ENCODE peak calls at places on chromosomes 4 and X, in nine cellular contexts. One of them, this sample, is unnamed.
A peak's percentile ranks its signal among the peaks of the same experiment; 100 is the strongest.

GRCh38 chrX:123590842-123591491 is 141.9 kb downstream of the THOC2 start:
- DNase-seq in anterior cingulate cortex: no peak
- DNase-seq in chondrocyte: no peak
- DNase-seq in GM12865: peak; percentile 43
- DNase-seq in MCF 10A: peak; percentile 45
- DNase-seq in stimulated activated CD4-positive, alpha-beta T cell treated with anti-CD3 and anti-CD28 coated beads, TNF-alpha, amount 100 ng/mL, for 1 hour: no peak
- DNase-seq in globus pallidus: no peak
- DNase-seq in endothelial cell: no peak
- DNase-seq in cardiac muscle cell: no peak
- DNase-seq in this sample: no peak

GRCh38 chrX:119481218-119481875 is 13.1 kb downstream of the SLC25A5 start:
- DNase-seq in anterior cingulate cortex: no peak
- DNase-seq in chondrocyte: no peak
- DNase-seq in GM12865: no peak
- DNase-seq in MCF 10A: no peak
- DNase-seq in stimulated activated CD4-positive, alpha-beta T cell treated with anti-CD3 and anti-CD28 coated beads, TNF-alpha, amount 100 ng/mL, for 1 hour: no peak
- DNase-seq in globus pallidus: no peak
- DNase-seq in endothelial cell: no peak
- DNase-seq in cardiac muscle cell: no peak
- DNase-seq in this sample: no peak

GRCh38 chr4:13483142-13484044 is 747 bp downstream of the RAB28 start:
- DNase-seq in anterior cingulate cortex: peak; percentile 63
- DNase-seq in chondrocyte: no peak
- DNase-seq in GM12865: peak; percentile 33
- DNase-seq in MCF 10A: peak; percentile 63
- DNase-seq in stimulated activated CD4-positive, alpha-beta T cell treated with anti-CD3 and anti-CD28 coated beads, TNF-alpha, amount 100 ng/mL, for 1 hour: peak; percentile 2
- DNase-seq in globus pallidus: peak; percentile 55
- DNase-seq in endothelial cell: peak; percentile 51
- DNase-seq in cardiac muscle cell: peak; percentile 81
- DNase-seq in this sample: no peak

GRCh38 chr4:176360446-176360845 is 40.7 kb downstream of the SPCS3 start:
- DNase-seq in anterior cingulate cortex: no peak
- DNase-seq in chondrocyte: no peak
- DNase-seq in GM12865: no peak
- DNase-seq in MCF 10A: no peak
- DNase-seq in stimulated activated CD4-positive, alpha-beta T cell treated with anti-CD3 and anti-CD28 coated beads, TNF-alpha, amount 100 ng/mL, for 1 hour: no peak
- DNase-seq in globus pallidus: no peak
- DNase-seq in endothelial cell: no peak
- DNase-seq in cardiac muscle cell: no peak
- DNase-seq in this sample: no peak

GRCh38 chrX:72121381-72121780 is 10.3 kb downstream of the RTL5 start:
- DNase-seq in anterior cingulate cortex: no peak
- DNase-seq in chondrocyte: no peak
- DNase-seq in GM12865: peak; percentile 42
- DNase-seq in MCF 10A: peak; percentile 74
- DNase-seq in stimulated activated CD4-positive, alpha-beta T cell treated with anti-CD3 and anti-CD28 coated beads, TNF-alpha, amount 100 ng/mL, for 1 hour: no peak
- DNase-seq in globus pallidus: peak; percentile 38
- DNase-seq in endothelial cell: no peak
- DNase-seq in cardiac muscle cell: no peak
- DNase-seq in this sample: no peak

GRCh38 chr4:188130355-188130754 is 8.9 kb upstream of the TRIML1 start:
- DNase-seq in anterior cingulate cortex: no peak
- DNase-seq in chondrocyte: no peak
- DNase-seq in GM12865: no peak
- DNase-seq in MCF 10A: no peak
- DNase-seq in stimulated activated CD4-positive, alpha-beta T cell treated with anti-CD3 and anti-CD28 coated beads, TNF-alpha, amount 100 ng/mL, for 1 hour: no peak
- DNase-seq in globus pallidus: peak; percentile 12
- DNase-seq in endothelial cell: no peak
- DNase-seq in cardiac muscle cell: no peak
- DNase-seq in this sample: no peak

GRCh38 chrX:103240155-103240554 is 14.8 kb downstream of the TCEAL8 start:
- DNase-seq in anterior cingulate cortex: no peak
- DNase-seq in chondrocyte: no peak
- DNase-seq in GM12865: no peak
- DNase-seq in MCF 10A: no peak
- DNase-seq in stimulated activated CD4-positive, alpha-beta T cell treated with anti-CD3 and anti-CD28 coated beads, TNF-alpha, amount 100 ng/mL, for 1 hour: no peak
- DNase-seq in globus pallidus: no peak
- DNase-seq in endothelial cell: no peak
- DNase-seq in cardiac muscle cell: no peak
- DNase-seq in this sample: no peak

GRCh38 chrX:153709726-153710674 is 14.2 kb downstream of the BCAP31 start:
- DNase-seq in anterior cingulate cortex: no peak
- DNase-seq in chondrocyte: no peak
- DNase-seq in GM12865: no peak
- DNase-seq in MCF 10A: no peak
- DNase-seq in stimulated activated CD4-positive, alpha-beta T cell treated with anti-CD3 and anti-CD28 coated beads, TNF-alpha, amount 100 ng/mL, for 1 hour: no peak
- DNase-seq in globus pallidus: no peak
- DNase-seq in endothelial cell: no peak
- DNase-seq in cardiac muscle cell: no peak
- DNase-seq in this sample: no peak

GRCh38 chr4:174394915-174395314 is 111.2 kb downstream of the CEP44 start:
- DNase-seq in anterior cingulate cortex: no peak
- DNase-seq in chondrocyte: no peak
- DNase-seq in GM12865: no peak
- DNase-seq in MCF 10A: peak; percentile 48
- DNase-seq in stimulated activated CD4-positive, alpha-beta T cell treated with anti-CD3 and anti-CD28 coated beads, TNF-alpha, amount 100 ng/mL, for 1 hour: no peak
- DNase-seq in globus pallidus: no peak
- DNase-seq in endothelial cell: no peak
- DNase-seq in cardiac muscle cell: no peak
- DNase-seq in this sample: no peak

GRCh38 chr4:66275381-66276060 is 605.2 kb upstream of the EPHA5 start:
- DNase-seq in anterior cingulate cortex: no peak
- DNase-seq in chondrocyte: no peak
- DNase-seq in GM12865: no peak
- DNase-seq in MCF 10A: no peak
- DNase-seq in stimulated activated CD4-positive, alpha-beta T cell treated with anti-CD3 and anti-CD28 coated beads, TNF-alpha, amount 100 ng/mL, for 1 hour: no peak
- DNase-seq in globus pallidus: no peak
- DNase-seq in endothelial cell: no peak
- DNase-seq in cardiac muscle cell: no peak
- DNase-seq in this sample: no peak

GRCh38 chr4:19823781-19824180 is 427.9 kb upstream of the SLIT2 start:
- DNase-seq in anterior cingulate cortex: no peak
- DNase-seq in chondrocyte: no peak
- DNase-seq in GM12865: no peak
- DNase-seq in MCF 10A: no peak
- DNase-seq in stimulated activated CD4-positive, alpha-beta T cell treated with anti-CD3 and anti-CD28 coated beads, TNF-alpha, amount 100 ng/mL, for 1 hour: no peak
- DNase-seq in globus pallidus: no peak
- DNase-seq in endothelial cell: no peak
- DNase-seq in cardiac muscle cell: no peak
- DNase-seq in this sample: no peak

GRCh38 chr4:120071192-120071795 is 4.6 kb upstream of the MAD2L1 start:
- DNase-seq in anterior cingulate cortex: no peak
- DNase-seq in chondrocyte: no peak
- DNase-seq in GM12865: peak; percentile 73
- DNase-seq in MCF 10A: peak; percentile 80
- DNase-seq in stimulated activated CD4-positive, alpha-beta T cell treated with anti-CD3 and anti-CD28 coated beads, TNF-alpha, amount 100 ng/mL, for 1 hour: no peak
- DNase-seq in globus pallidus: peak; percentile 68
- DNase-seq in endothelial cell: no peak
- DNase-seq in cardiac muscle cell: peak; percentile 65
- DNase-seq in this sample: peak; percentile 19